ENCODE peak calls at places on chromosomes 1 and 21, in four cellular contexts. D is stimulated activated CD4-positive, alpha-beta T cell treated with anti-CD3 and anti-CD28 coated beads, Interleukin-12 subunit alpha, Interleukin-12 subunit beta, amount 100 ng/mL, for 4 hours; R is NCI-H774; Z is neural crest cell. O is an unnamed sample.

GRCh38 chr1:94463765-94464330 is 45.7 kb downstream of the ABCD3 start:
- DNase-seq in D (no peak), R (peak; percentile 6), Z (no peak), O (peak; percentile 72)

GRCh38 chr1:22204989-22205913 is 62.4 kb upstream of the WNT4 start:
- DNase-seq in Z (no peak), R (no peak), D (no peak), O (no peak)

GRCh38 chr1:50108497-50109073 is at the start of gene ELAVL4:
- DNase-seq in D (no peak), Z (no peak), R (peak; percentile 60), O (peak; percentile 95)

GRCh38 chr1:160800645-160801408 is 4.9 kb downstream of the LY9 start:
- DNase-seq in Z (no peak), R (no peak), D (no peak), O (no peak)

GRCh38 chr1:161311595-161312181 is 1.9 kb upstream of the MPZ start:
- DNase-seq in R (no peak), D (no peak), Z (no peak), O (no peak)

GRCh38 chr1:208154040-208154439 is 90.1 kb downstream of the PLXNA2 start:
- DNase-seq in R (peak; percentile 61), Z (no peak), D (no peak), O (peak; percentile 64)

GRCh38 chr1:24754229-24754628 is 9.0 kb downstream of the CLIC4 start:
- DNase-seq in R (no peak), D (no peak), Z (no peak), O (no peak)

GRCh38 chr21:25458484-25458883 is 148.8 kb downstream of the MRPL39 start:
- DNase-seq in R (no peak), Z (no peak), D (no peak), O (no peak)

GRCh38 chr1:30787266-30787665 is 29.7 kb upstream of the LAPTM5 start:
- DNase-seq in D (no peak), R (no peak), Z (no peak), O (no peak)

GRCh38 chr1:181061487-181061886 is 27.0 kb upstream of the IER5 start:
- DNase-seq in R (no peak), D (no peak), Z (no peak), O (no peak)

GRCh38 chr1:210692796-210693195 is 364.1 kb downstream of the HHAT start:
- DNase-seq in D (no peak), R (no peak), Z (no peak), O (no peak)

GRCh38 chr1:24932725-24933294 is 2.7 kb upstream of the RUNX3 start:
- DNase-seq in D (no peak), Z (no peak), R (no peak), O (peak; percentile 13)

GRCh38 chr1:62685431-62685859 is 2.7 kb downstream of the DOCK7 start:
- DNase-seq in R (no peak), D (no peak), Z (no peak), O (no peak)

GRCh38 chr1:51920130-51920529 is 41.6 kb upstream of the NRDC start:
- DNase-seq in D (no peak), Z (no peak), R (no peak), O (no peak)